ENCODE peak calls at places on chromosomes 7 and 10, in seven cellular contexts. One of them, this sample, is unnamed.

GRCh38 chr7:36129048-36129534 is 24.0 kb upstream of the EEPD1 start:
- DNase-seq in CD8-positive, alpha-beta T cell: no peak
- DNase-seq in AG10803: peak
- DNase-seq in mesothelial cell of epicardium: no peak
- DNase-seq in A673: no peak
- DNase-seq in ovary: no peak
- DNase-seq in B cell: no peak
- DNase-seq in this sample: no peak

GRCh38 chr10:97564776-97565175 is 7.8 kb upstream of the ANKRD2 start:
- DNase-seq in CD8-positive, alpha-beta T cell: no peak
- DNase-seq in AG10803: no peak
- DNase-seq in mesothelial cell of epicardium: no peak
- DNase-seq in A673: no peak
- DNase-seq in ovary: no peak
- DNase-seq in B cell: no peak
- DNase-seq in this sample: no peak

GRCh38 chr10:6593140-6593740 is 13.2 kb upstream of the PRKCQ start:
- DNase-seq in CD8-positive, alpha-beta T cell: no peak
- DNase-seq in AG10803: no peak
- DNase-seq in mesothelial cell of epicardium: no peak
- DNase-seq in A673: no peak
- DNase-seq in ovary: no peak
- DNase-seq in B cell: no peak
- DNase-seq in this sample: no peak

GRCh38 chr10:86535057-86535882 is 13.7 kb upstream of the WAPL start:
- DNase-seq in CD8-positive, alpha-beta T cell: peak
- DNase-seq in AG10803: peak
- DNase-seq in mesothelial cell of epicardium: no peak
- DNase-seq in A673: no peak
- DNase-seq in ovary: peak
- DNase-seq in B cell: peak
- DNase-seq in this sample: no peak

GRCh38 chr10:92913973-92914372 is 65.7 kb downstream of the EXOC6 start:
- DNase-seq in CD8-positive, alpha-beta T cell: no peak
- DNase-seq in AG10803: no peak
- DNase-seq in mesothelial cell of epicardium: no peak
- DNase-seq in A673: no peak
- DNase-seq in ovary: no peak
- DNase-seq in B cell: no peak
- DNase-seq in this sample: no peak

GRCh38 chr7:73746378-73746777 is 7.8 kb upstream of the ABHD11 start:
- DNase-seq in CD8-positive, alpha-beta T cell: no peak
- DNase-seq in AG10803: no peak
- DNase-seq in mesothelial cell of epicardium: no peak
- DNase-seq in A673: no peak
- DNase-seq in ovary: no peak
- DNase-seq in B cell: no peak
- DNase-seq in this sample: no peak

GRCh38 chr7:18003286-18003685 is 24.4 kb downstream of the PRPS1L1 start:
- DNase-seq in CD8-positive, alpha-beta T cell: no peak
- DNase-seq in AG10803: no peak
- DNase-seq in mesothelial cell of epicardium: no peak
- DNase-seq in A673: no peak
- DNase-seq in ovary: no peak
- DNase-seq in B cell: no peak
- DNase-seq in this sample: no peak

GRCh38 chr7:98626393-98627061 is 9.4 kb downstream of the NPTX2 start:
- DNase-seq in CD8-positive, alpha-beta T cell: no peak
- DNase-seq in AG10803: no peak
- DNase-seq in mesothelial cell of epicardium: no peak
- DNase-seq in A673: no peak
- DNase-seq in ovary: no peak
- DNase-seq in B cell: no peak
- DNase-seq in this sample: no peak

GRCh38 chr10:17805921-17806577 is 3.1 kb upstream of the MRC1 start:
- DNase-seq in CD8-positive, alpha-beta T cell: no peak
- DNase-seq in AG10803: no peak
- DNase-seq in mesothelial cell of epicardium: no peak
- DNase-seq in A673: peak
- DNase-seq in ovary: no peak
- DNase-seq in B cell: peak
- DNase-seq in this sample: no peak

GRCh38 chr7:8389898-8390642 is 43.3 kb upstream of the NXPH1 start:
- DNase-seq in CD8-positive, alpha-beta T cell: no peak
- DNase-seq in AG10803: no peak
- DNase-seq in mesothelial cell of epicardium: peak
- DNase-seq in A673: peak
- DNase-seq in ovary: no peak
- DNase-seq in B cell: no peak
- DNase-seq in this sample: no peak

GRCh38 chr7:46360811-46361210 is 439.7 kb upstream of the IGFBP3 start:
- DNase-seq in CD8-positive, alpha-beta T cell: no peak
- DNase-seq in AG10803: no peak
- DNase-seq in mesothelial cell of epicardium: no peak
- DNase-seq in A673: no peak
- DNase-seq in ovary: no peak
- DNase-seq in B cell: no peak
- DNase-seq in this sample: no peak

GRCh38 chr7:44461387-44461786 is 29.1 kb downstream of the NUDCD3 start:
- DNase-seq in CD8-positive, alpha-beta T cell: no peak
- DNase-seq in AG10803: peak
- DNase-seq in mesothelial cell of epicardium: no peak
- DNase-seq in A673: peak
- DNase-seq in ovary: no peak
- DNase-seq in B cell: no peak
- DNase-seq in this sample: no peak

GRCh38 chr10:37713642-37714041 is 143.8 kb downstream of the ZNF248 start:
- DNase-seq in CD8-positive, alpha-beta T cell: no peak
- DNase-seq in AG10803: no peak
- DNase-seq in mesothelial cell of epicardium: no peak
- DNase-seq in A673: no peak
- DNase-seq in ovary: no peak
- DNase-seq in B cell: no peak
- DNase-seq in this sample: no peak

GRCh38 chr10:17734432-17735110 is 17.4 kb upstream of the TMEM236 start:
- DNase-seq in CD8-positive, alpha-beta T cell: no peak
- DNase-seq in AG10803: no peak
- DNase-seq in mesothelial cell of epicardium: no peak
- DNase-seq in A673: no peak
- DNase-seq in ovary: no peak
- DNase-seq in B cell: no peak
- DNase-seq in this sample: no peak

GRCh38 chr7:116834815-116835533 is 27.4 kb upstream of the CAPZA2 start:
- DNase-seq in CD8-positive, alpha-beta T cell: no peak
- DNase-seq in AG10803: peak
- DNase-seq in mesothelial cell of epicardium: no peak
- DNase-seq in A673: no peak
- DNase-seq in ovary: no peak
- DNase-seq in B cell: no peak
- DNase-seq in this sample: no peak

GRCh38 chr7:33807779-33808482 is 97.4 kb upstream of the BMPER start:
- DNase-seq in CD8-positive, alpha-beta T cell: no peak
- DNase-seq in AG10803: peak
- DNase-seq in mesothelial cell of epicardium: no peak
- DNase-seq in A673: peak
- DNase-seq in ovary: no peak
- DNase-seq in B cell: no peak
- DNase-seq in this sample: no peak

GRCh38 chr10:132326925-132327324 is 5.1 kb upstream of the LRRC27 start:
- DNase-seq in CD8-positive, alpha-beta T cell: no peak
- DNase-seq in AG10803: no peak
- DNase-seq in mesothelial cell of epicardium: no peak
- DNase-seq in A673: no peak
- DNase-seq in ovary: no peak
- DNase-seq in B cell: no peak
- DNase-seq in this sample: no peak

GRCh38 chr10:120019568-120019967 is 127.0 kb downstream of the SEC23IP start:
- DNase-seq in CD8-positive, alpha-beta T cell: no peak
- DNase-seq in AG10803: no peak
- DNase-seq in mesothelial cell of epicardium: no peak
- DNase-seq in A673: no peak
- DNase-seq in ovary: no peak
- DNase-seq in B cell: no peak
- DNase-seq in this sample: no peak

GRCh38 chr10:127485153-127485857 is 63.8 kb upstream of the NPS start:
- DNase-seq in CD8-positive, alpha-beta T cell: no peak
- DNase-seq in AG10803: no peak
- DNase-seq in mesothelial cell of epicardium: no peak
- DNase-seq in A673: no peak
- DNase-seq in ovary: no peak
- DNase-seq in B cell: no peak
- DNase-seq in this sample: no peak

GRCh38 chr10:28715757-28716156 is 38.4 kb downstream of the BAMBI start:
- DNase-seq in CD8-positive, alpha-beta T cell: no peak
- DNase-seq in AG10803: no peak
- DNase-seq in mesothelial cell of epicardium: no peak
- DNase-seq in A673: no peak
- DNase-seq in ovary: no peak
- DNase-seq in B cell: no peak
- DNase-seq in this sample: no peak

GRCh38 chr10:128022216-128023196 is 103.7 kb downstream of the MKI67 start:
- DNase-seq in CD8-positive, alpha-beta T cell: no peak
- DNase-seq in AG10803: no peak
- DNase-seq in mesothelial cell of epicardium: no peak
- DNase-seq in A673: no peak
- DNase-seq in ovary: no peak
- DNase-seq in B cell: no peak
- DNase-seq in this sample: no peak

GRCh38 chr7:16169537-16169936 is 251.8 kb downstream of the CRPPA start:
- DNase-seq in CD8-positive, alpha-beta T cell: no peak
- DNase-seq in AG10803: no peak
- DNase-seq in mesothelial cell of epicardium: no peak
- DNase-seq in A673: no peak
- DNase-seq in ovary: no peak
- DNase-seq in B cell: no peak
- DNase-seq in this sample: no peak

GRCh38 chr7:85186521-85187241 is at the start of gene SEMA3D:
- DNase-seq in CD8-positive, alpha-beta T cell: no peak
- DNase-seq in AG10803: peak
- DNase-seq in mesothelial cell of epicardium: peak
- DNase-seq in A673: peak
- DNase-seq in ovary: peak
- DNase-seq in B cell: peak
- DNase-seq in this sample: no peak

DNA sequence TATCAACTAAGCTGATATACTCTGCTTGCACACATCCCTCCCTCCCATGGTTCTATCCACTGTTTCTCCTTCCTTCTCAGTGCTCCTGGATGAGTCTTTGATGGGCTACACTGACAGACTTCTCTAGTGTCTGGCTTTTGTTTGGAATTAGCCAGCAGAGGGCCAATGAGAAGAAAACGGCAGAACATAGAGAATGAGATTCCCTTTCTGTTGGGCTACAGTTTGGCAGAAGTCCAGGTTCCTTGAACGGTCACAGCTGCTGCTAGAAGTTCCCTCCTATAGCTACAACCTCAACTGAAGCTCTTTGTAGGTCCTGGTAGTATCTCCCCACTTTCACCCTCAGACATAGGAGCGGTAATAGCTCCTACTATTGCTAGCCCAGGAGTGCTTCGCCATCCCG is 251.1 kb upstream of the LRRN3 start:
- DNase-seq in CD8-positive, alpha-beta T cell: no peak
- DNase-seq in AG10803: peak
- DNase-seq in mesothelial cell of epicardium: no peak
- DNase-seq in A673: peak
- DNase-seq in ovary: no peak
- DNase-seq in B cell: no peak
- DNase-seq in this sample: no peak
- TF ChIP-seq CTCF in CD8-positive, alpha-beta T cell: no peak
- TF ChIP-seq CTCF in AG10803: no peak
- TF ChIP-seq CTCF in mesothelial cell of epicardium: no peak
- TF ChIP-seq CTCF in A673: peak
- TF ChIP-seq CTCF in ovary: no peak
- TF ChIP-seq CTCF in B cell: no peak
- TF ChIP-seq CTCF in this sample: no peak

GRCh38 chr10:11721813-11722212 is 20.4 kb upstream of the ECHDC3 start:
- DNase-seq in CD8-positive, alpha-beta T cell: no peak
- DNase-seq in AG10803: no peak
- DNase-seq in mesothelial cell of epicardium: no peak
- DNase-seq in A673: no peak
- DNase-seq in ovary: no peak
- DNase-seq in B cell: no peak
- DNase-seq in this sample: no peak

GRCh38 chr10:11727563-11727962 is 14.6 kb upstream of the ECHDC3 start:
- DNase-seq in CD8-positive, alpha-beta T cell: no peak
- DNase-seq in AG10803: no peak
- DNase-seq in mesothelial cell of epicardium: no peak
- DNase-seq in A673: no peak
- DNase-seq in ovary: no peak
- DNase-seq in B cell: no peak
- DNase-seq in this sample: no peak

GRCh38 chr10:11725912-11726311 is 16.3 kb upstream of the ECHDC3 start:
- DNase-seq in CD8-positive, alpha-beta T cell: no peak
- DNase-seq in AG10803: no peak
- DNase-seq in mesothelial cell of epicardium: no peak
- DNase-seq in A673: no peak
- DNase-seq in ovary: no peak
- DNase-seq in B cell: no peak
- DNase-seq in this sample: no peak

GRCh38 chr10:11728353-11728752 is 13.8 kb upstream of the ECHDC3 start:
- DNase-seq in CD8-positive, alpha-beta T cell: no peak
- DNase-seq in AG10803: no peak
- DNase-seq in mesothelial cell of epicardium: no peak
- DNase-seq in A673: no peak
- DNase-seq in ovary: no peak
- DNase-seq in B cell: no peak
- DNase-seq in this sample: no peak

GRCh38 chr10:11724938-11725776 is 17.0 kb upstream of the ECHDC3 start:
- DNase-seq in CD8-positive, alpha-beta T cell: no peak
- DNase-seq in AG10803: peak
- DNase-seq in mesothelial cell of epicardium: no peak
- DNase-seq in A673: peak
- DNase-seq in ovary: no peak
- DNase-seq in B cell: peak
- DNase-seq in this sample: no peak
- TF ChIP-seq CTCF in CD8-positive, alpha-beta T cell: peak
- TF ChIP-seq CTCF in AG10803: peak
- TF ChIP-seq CTCF in mesothelial cell of epicardium: peak
- TF ChIP-seq CTCF in A673: peak
- TF ChIP-seq CTCF in ovary: peak
- TF ChIP-seq CTCF in B cell: peak
- TF ChIP-seq CTCF in this sample: peak

DNA sequence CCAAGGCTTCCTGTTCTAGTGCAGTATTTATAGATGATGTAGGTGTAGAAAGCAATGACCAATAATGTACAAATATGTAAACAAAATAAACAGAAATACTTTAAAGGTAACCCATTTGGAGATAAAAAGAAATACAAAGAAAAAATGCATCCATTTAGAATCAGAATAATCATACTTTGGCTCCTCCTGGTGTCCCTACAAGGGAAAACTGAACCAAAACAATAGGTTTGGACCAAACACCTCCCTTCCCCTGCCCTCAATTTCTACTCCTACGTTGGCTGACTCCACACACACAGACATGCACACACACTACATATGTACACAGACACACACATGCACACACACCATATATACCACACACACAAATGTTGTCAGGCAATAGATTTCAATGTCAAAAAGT is 36.0 kb downstream of the C10orf143 start:
- DNase-seq in CD8-positive, alpha-beta T cell: no peak
- DNase-seq in AG10803: no peak
- DNase-seq in mesothelial cell of epicardium: no peak
- DNase-seq in A673: no peak
- DNase-seq in ovary: no peak
- DNase-seq in B cell: no peak
- DNase-seq in this sample: no peak
- TF ChIP-seq CTCF in CD8-positive, alpha-beta T cell: no peak
- TF ChIP-seq CTCF in AG10803: peak
- TF ChIP-seq CTCF in mesothelial cell of epicardium: no peak
- TF ChIP-seq CTCF in A673: peak
- TF ChIP-seq CTCF in ovary: no peak
- TF ChIP-seq CTCF in B cell: no peak
- TF ChIP-seq CTCF in this sample: no peak

GRCh38 chr10:78664929-78665525 is 403.7 kb upstream of the ZMIZ1 start:
- DNase-seq in CD8-positive, alpha-beta T cell: no peak
- DNase-seq in AG10803: peak
- DNase-seq in mesothelial cell of epicardium: no peak
- DNase-seq in A673: peak
- DNase-seq in ovary: no peak
- DNase-seq in B cell: no peak
- DNase-seq in this sample: no peak
- TF ChIP-seq CTCF in CD8-positive, alpha-beta T cell: peak
- TF ChIP-seq CTCF in AG10803: peak
- TF ChIP-seq CTCF in mesothelial cell of epicardium: peak
- TF ChIP-seq CTCF in A673: peak
- TF ChIP-seq CTCF in ovary: no peak
- TF ChIP-seq CTCF in B cell: peak
- TF ChIP-seq CTCF in this sample: peak